ENCODE peak calls at places on chromosomes 1 and 21, in six cellular contexts. W is gastrocnemius medialis; D is CD8-positive, alpha-beta memory T cell; R is thoracic aorta; F is esophagus squamous epithelium; O is mesenchymal stem cell. P is an unnamed sample. For H3K36me3, the result is how much of the 10 kb centered on the place peaks cover.

GRCh38 chr1:7491089-7491817 is 279.8 kb upstream of the VAMP3 start:
- DNase-seq in W (no peak), D (no peak), R (no peak), F (no peak), O (peak), P (no peak)

GRCh38 chr1:112614460-112615065 is 4.4 kb downstream of the ST7L start:
- DNase-seq in W (no peak), D (no peak), R (no peak), F (no peak), O (peak), P (no peak)

GRCh38 chr21:42840411-42841155 is 38.8 kb downstream of the WDR4 start:
- DNase-seq in W (no peak), D (no peak), R (no peak), F (no peak), O (no peak), P (peak)

GRCh38 chr1:49351744-49352143 is 575.1 kb upstream of the BEND5 start:
- DNase-seq in W (no peak), D (no peak), R (no peak), F (no peak), O (no peak), P (no peak)

GRCh38 chr1:203545032-203545816 is 51.3 kb downstream of the OPTC start:
- DNase-seq in W (no peak), D (no peak), R (no peak), F (no peak), O (no peak), P (no peak)

GRCh38 chr1:191519519-191519918 is 638.7 kb upstream of the RGS18 start:
- DNase-seq in W (no peak), D (no peak), R (no peak), F (no peak), O (no peak), P (no peak)

GRCh38 chr1:41447995-41448770 is 36.3 kb downstream of the EDN2 start:
- DNase-seq in W (no peak), D (no peak), R (no peak), F (no peak), O (peak), P (no peak)

GRCh38 chr1:22021061-22021460 is 19.6 kb downstream of the CELA3A start:
- DNase-seq in W (no peak), D (no peak), R (no peak), F (no peak), O (no peak), P (no peak)

GRCh38 chr1:207221934-207222351 is 99.5 kb upstream of the CD55 start:
- DNase-seq in W (no peak), D (no peak), R (no peak), F (no peak), O (no peak), P (no peak)

GRCh38 chr1:225871374-225872074 is 10.7 kb downstream of the TMEM63A start:
- DNase-seq in W (no peak), D (no peak), R (no peak), F (no peak), O (no peak), P (no peak)

GRCh38 chr1:227788279-227789041 is 27.0 kb upstream of the PRSS38 start:
- DNase-seq in W (no peak), D (no peak), R (no peak), F (no peak), O (peak), P (peak)

GRCh38 chr1:112114540-112114939 is 125.1 kb upstream of the KCND3 start:
- DNase-seq in W (no peak), D (no peak), R (no peak), F (no peak), O (no peak), P (no peak)

GRCh38 chr1:167430134-167430848 is 88.0 kb downstream of the CD247 start:
- DNase-seq in W (no peak), D (no peak), R (no peak), F (no peak), O (no peak), P (no peak)

GRCh38 chr1:229249854-229250644 is 20.9 kb upstream of the RAB4A start:
- DNase-seq in W (no peak), D (no peak), R (no peak), F (no peak), O (no peak), P (no peak)

GRCh38 chr1:151990856-151991198 is 2.8 kb downstream of the S100A10 start:
- DNase-seq in W (no peak), D (no peak), R (no peak), F (no peak), O (peak), P (no peak)

GRCh38 chr1:164473544-164473943 is 85.4 kb upstream of the PBX1 start:
- DNase-seq in W (no peak), D (no peak), R (no peak), F (no peak), O (no peak), P (no peak)

GRCh38 chr1:17893891-17894631 is 138.9 kb downstream of the ACTL8 start:
- DNase-seq in W (no peak), D (no peak), R (no peak), F (no peak), O (no peak), P (no peak)

GRCh38 chr21:33299181-33299752 is 25.5 kb upstream of the IFNAR1 start:
- DNase-seq in W (no peak), D (no peak), R (no peak), F (no peak), O (no peak), P (no peak)

GRCh38 chr21:32641715-32642698 is 29.8 kb upstream of the CFAP298 start:
- DNase-seq in W (no peak), D (no peak), R (no peak), F (no peak), O (no peak), P (no peak)

GRCh38 chr1:118151312-118151937 is 33.6 kb downstream of the SPAG17 start:
- DNase-seq in W (peak), D (no peak), R (no peak), F (no peak), O (peak), P (no peak)

GRCh38 chr1:172287207-172287606 is 133.3 kb upstream of the C1orf105 start:
- DNase-seq in W (peak), D (no peak), R (peak), F (no peak), O (peak), P (peak)

GRCh38 chr1:75097686-75098085 is 36.5 kb upstream of the LHX8 start:
- DNase-seq in W (no peak), D (no peak), R (no peak), F (no peak), O (no peak), P (no peak)

GRCh38 chr1:201714542-201715276 is 114.2 kb upstream of the IPO9 start:
- DNase-seq in W (peak), D (no peak), R (peak), F (peak), O (peak), P (peak)

GRCh38 chr1:196951711-196952394 is 8.3 kb downstream of the CFHR2 start:
- DNase-seq in W (no peak), D (no peak), R (no peak), F (no peak), O (no peak), P (no peak)

GRCh38 chr1:169119405-169119804 is 12.9 kb downstream of the ATP1B1 start:
- DNase-seq in W (no peak), D (no peak), R (no peak), F (no peak), O (peak), P (no peak)

GRCh38 chr1:51372561-51372960 is 42.2 kb upstream of the TTC39A start:
- DNase-seq in W (no peak), D (no peak), R (no peak), F (no peak), O (no peak), P (no peak)

GRCh38 chr1:110148961-110149360 is 1.3 kb upstream of the SLC6A17 start:
- DNase-seq in W (no peak), D (no peak), R (no peak), F (no peak), O (no peak), P (no peak)

GRCh38 chr1:30378023-30378596 is 345.3 kb downstream of the MATN1 start:
- DNase-seq in W (no peak), D (no peak), R (no peak), F (no peak), O (no peak), P (no peak)

GRCh38 chr1:242556276-242556675 is 31.8 kb upstream of the PLD5 start:
- DNase-seq in W (no peak), D (no peak), R (no peak), F (no peak), O (no peak), P (no peak)

GRCh38 chr21:25425156-25425555 is 182.1 kb downstream of the MRPL39 start:
- DNase-seq in W (no peak), D (no peak), R (no peak), F (no peak), O (no peak), P (no peak)

GRCh38 chr1:76948846-76949245 is 81.6 kb downstream of the ST6GALNAC5 start:
- DNase-seq in W (no peak), D (no peak), R (no peak), F (no peak), O (no peak), P (no peak)

GRCh38 chr1:229574679-229575442 is 16.4 kb upstream of the ABCB10 start:
- DNase-seq in W (no peak), D (no peak), R (no peak), F (no peak), O (no peak), P (no peak)

GRCh38 chr1:216929870-216930582 is 206.8 kb upstream of the ESRRG start:
- DNase-seq in W (no peak), D (no peak), R (no peak), F (no peak), O (peak), P (no peak)

GRCh38 chr1:183548136-183548535 is 42.1 kb downstream of the NCF2 start:
- DNase-seq in W (no peak), D (no peak), R (no peak), F (no peak), O (no peak), P (no peak)

GRCh38 chr21:45330851-45331261 is 43.2 kb upstream of the POFUT2 start:
- DNase-seq in W (no peak), D (no peak), R (no peak), F (no peak), O (no peak), P (no peak)
- H3K27ac ChIP-seq in W (no peak), D (no peak), R (no peak), F (peak), O (peak), P (no peak)

GRCh38 chr1:238107322-238107721 is 216.6 kb upstream of the ZP4 start:
- DNase-seq in W (no peak), D (no peak), R (no peak), F (no peak), O (no peak), P (no peak)

GRCh38 chr1:238099871-238100270 is 209.1 kb upstream of the ZP4 start:
- DNase-seq in W (no peak), D (no peak), R (no peak), F (no peak), O (no peak), P (no peak)

GRCh38 chr1:238104752-238105151 is 214.0 kb upstream of the ZP4 start:
- DNase-seq in W (no peak), D (no peak), R (no peak), F (no peak), O (no peak), P (no peak)

GRCh38 chr1:238101923-238102322 is 211.2 kb upstream of the ZP4 start:
- DNase-seq in W (no peak), D (no peak), R (no peak), F (no peak), O (no peak), P (no peak)
- H3K36me3 ChIP-seq in W (under half), D (under half), R (under half), F (under half), O (under half), P (under half)

DNA sequence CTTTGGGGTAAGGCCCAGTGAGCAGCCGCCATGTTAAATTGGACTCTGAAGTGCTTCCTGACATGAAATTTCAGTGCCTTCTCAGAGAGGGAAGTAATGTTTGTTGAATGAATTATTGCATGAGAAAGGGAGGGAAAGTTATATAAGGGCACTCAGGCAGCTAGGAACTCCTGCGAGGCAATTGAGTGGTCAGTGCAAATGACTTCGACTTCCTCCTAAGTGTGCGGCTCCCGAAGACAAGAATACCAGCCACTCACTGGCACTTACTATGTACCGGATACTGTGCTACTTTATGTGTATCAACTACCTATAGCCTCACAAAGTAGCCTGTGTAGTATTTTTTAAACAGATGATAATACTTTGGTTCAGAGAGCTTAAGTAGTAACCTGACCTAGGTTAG is 52.5 kb downstream of the CNN3 start:
- DNase-seq in W (no peak), D (no peak), R (no peak), F (no peak), O (no peak), P (no peak)
- H3K27ac ChIP-seq in W (no peak), D (no peak), R (no peak), F (peak), O (no peak), P (no peak)

DNA sequence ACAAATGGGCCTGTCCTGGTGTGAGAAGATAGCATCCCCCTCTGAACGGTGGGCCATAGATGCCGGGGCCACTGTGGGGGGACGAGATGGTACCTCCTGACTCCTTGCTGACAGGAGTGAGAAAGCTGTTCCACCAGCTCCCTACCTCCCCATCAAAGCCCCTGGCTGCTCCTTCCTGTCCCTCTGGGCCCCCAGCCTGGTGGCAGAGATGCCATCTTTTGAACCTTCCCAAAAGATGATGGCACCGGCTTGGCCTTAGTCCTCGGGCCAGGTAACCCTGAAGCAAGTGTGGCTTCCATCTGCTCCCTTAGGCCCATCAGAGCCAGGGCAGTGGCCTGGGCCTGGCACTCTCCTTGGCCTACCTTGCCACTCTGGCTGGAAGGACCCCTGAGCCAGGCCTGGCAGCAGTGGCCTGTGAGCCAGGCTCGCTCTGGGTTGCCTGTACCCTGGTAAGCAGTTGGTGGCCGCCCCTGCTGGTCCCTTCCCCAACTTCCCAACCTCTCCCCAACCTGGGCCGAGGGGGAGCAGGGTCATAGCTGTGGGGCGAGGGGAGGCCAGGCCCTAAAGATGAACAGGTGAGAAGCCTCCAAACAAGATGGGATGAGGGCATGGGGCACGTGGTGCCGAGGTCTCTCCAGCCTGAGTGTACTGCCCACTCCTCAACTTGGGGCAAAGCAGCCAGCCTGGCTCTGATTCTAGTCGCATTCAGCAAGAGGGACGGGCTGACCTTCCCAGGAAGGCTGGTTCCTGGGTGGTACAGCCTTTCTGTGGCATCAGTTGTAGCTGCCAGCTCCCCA is 34.7 kb downstream of the ZBTB17 start:
- DNase-seq in W (no peak), D (no peak), R (no peak), F (no peak), O (no peak), P (no peak)
- H3K36me3 ChIP-seq in W (half or more), D (under half), R (half or more), F (half or more), O (half or more), P (half or more)

DNA sequence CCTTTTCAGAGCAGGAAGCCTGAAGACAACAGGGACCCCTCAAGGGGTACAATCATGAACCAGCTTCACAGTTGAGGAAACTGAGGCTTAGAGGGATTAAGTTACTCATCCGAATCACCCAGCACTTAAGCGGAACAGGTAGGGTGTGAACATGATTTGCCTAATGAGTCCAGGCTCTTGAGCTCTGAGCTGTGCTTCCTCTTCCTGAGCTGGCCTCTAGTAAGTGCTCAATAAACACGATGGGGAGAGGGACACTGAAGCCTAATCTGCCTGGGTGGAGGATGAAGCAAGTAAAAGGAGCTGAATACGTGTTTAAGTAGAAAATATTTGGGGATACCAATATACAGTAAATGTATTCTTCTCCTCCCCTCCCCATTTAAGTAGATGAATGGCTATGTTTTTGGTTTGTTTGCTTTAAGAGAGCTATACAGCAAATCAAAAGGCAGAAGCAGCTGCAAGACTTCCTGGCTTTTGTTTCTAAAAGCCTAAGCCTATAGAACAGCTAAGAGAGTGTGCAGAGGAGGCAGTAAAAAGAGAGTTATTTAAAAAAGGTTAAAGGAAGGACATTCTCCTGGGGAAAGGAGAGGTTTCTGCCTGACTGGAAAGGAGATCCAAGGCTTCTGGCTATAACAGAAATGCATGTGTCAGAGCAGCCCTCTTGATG is 20.5 kb downstream of the STPG1 start:
- DNase-seq in W (no peak), D (no peak), R (no peak), F (no peak), O (peak), P (no peak)
- H3K27ac ChIP-seq in W (no peak), D (no peak), R (no peak), F (peak), O (no peak), P (no peak)

DNA sequence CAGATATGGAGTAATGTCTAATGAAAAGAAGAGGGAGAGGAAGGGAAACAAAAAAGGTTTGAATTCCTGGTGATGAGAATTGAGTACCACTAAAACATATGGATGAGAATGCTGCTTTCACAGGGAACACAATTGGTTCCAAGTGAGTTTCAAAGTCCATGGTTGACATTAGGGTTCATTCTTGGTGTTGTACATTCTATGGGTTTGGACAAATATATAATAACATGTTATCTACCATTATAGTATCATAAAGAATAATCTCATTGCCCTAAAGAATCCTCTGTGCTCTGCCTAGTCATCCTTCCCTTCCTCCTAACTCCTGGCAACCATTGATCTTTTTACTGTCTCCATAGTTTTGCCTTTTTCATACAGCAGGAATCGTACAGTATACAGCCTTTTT is 20.1 kb downstream of the TMCO1 start:
- DNase-seq in W (no peak), D (no peak), R (no peak), F (no peak), O (no peak), P (no peak)
- H3K36me3 ChIP-seq in W (under half), D (under half), R (under half), F (under half), O (under half), P (half or more)

GRCh38 chr1:204977327-204977726 is 65.7 kb upstream of the CNTN2 start:
- DNase-seq in W (no peak), D (no peak), R (no peak), F (no peak), O (no peak), P (no peak)
- H3K27ac ChIP-seq in W (no peak), D (no peak), R (no peak), F (no peak), O (no peak), P (no peak)

GRCh38 chr1:37814257-37814656 is 6.2 kb upstream of the YRDC start:
- DNase-seq in W (peak), D (no peak), R (no peak), F (no peak), O (no peak), P (no peak)

GRCh38 chr1:37822942-37823865 is 15.2 kb upstream of the YRDC start:
- DNase-seq in W (no peak), D (peak), R (no peak), F (no peak), O (no peak), P (no peak)

GRCh38 chr1:37817481-37817880 is 9.5 kb upstream of the YRDC start:
- DNase-seq in W (no peak), D (no peak), R (no peak), F (no peak), O (peak), P (no peak)
- H3K36me3 ChIP-seq in W (under half), D (under half), R (under half), F (under half), O (half or more), P (half or more)

DNA sequence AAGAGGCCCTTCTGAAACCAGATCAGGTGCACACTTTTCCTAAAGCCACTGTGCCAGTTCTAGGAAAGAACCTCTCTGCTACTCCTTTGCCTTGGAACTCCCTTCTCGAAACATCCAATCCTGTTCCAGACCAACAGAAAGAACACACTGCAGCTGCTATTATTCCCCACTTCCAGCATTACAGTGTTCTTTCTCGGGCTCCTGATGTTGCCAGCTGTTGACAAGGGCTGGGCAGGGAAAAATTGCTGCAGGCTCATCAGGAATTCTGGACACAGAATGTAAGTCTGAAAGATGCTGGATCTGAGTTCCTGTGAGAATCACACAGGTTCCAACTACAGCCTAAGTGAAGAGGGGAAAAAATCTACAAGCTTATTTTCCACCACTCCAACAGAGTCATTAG is 8.1 kb upstream of the KIAA0040 start:
- DNase-seq in W (peak), D (no peak), R (no peak), F (no peak), O (no peak), P (no peak)
- H3K27ac ChIP-seq in W (peak), D (no peak), R (peak), F (peak), O (no peak), P (peak)

GRCh38 chr1:14606632-14607031 is 8.1 kb downstream of the KAZN start:
- DNase-seq in W (no peak), D (no peak), R (no peak), F (no peak), O (no peak), P (no peak)
- H3K36me3 ChIP-seq in W (under half), D (under half), R (under half), F (under half), O (under half), P (under half)